ENCODE peak calls at places on chromosomes 4 and X, in four cellular contexts. O, R, X and F are unnamed samples.

GRCh38 chrX:53074987-53075386 is 7.2 kb upstream of the TSPYL2 start:
- DNase-seq in R (no peak), X (no peak), O (no peak), F (no peak)

GRCh38 chr4:121736735-121737351 is 28.1 kb downstream of the SMIM43 start:
- DNase-seq in X (peak; percentile 45), O (peak; percentile 49), R (no peak), F (peak; percentile 70)

GRCh38 chr4:34619531-34620109 is 1624.7 kb downstream of the ARAP2 start:
- DNase-seq in O (no peak), X (no peak), R (no peak), F (no peak)

GRCh38 chr4:61773655-61774245 is 573.6 kb downstream of the ADGRL3 start:
- DNase-seq in O (no peak), R (no peak), X (no peak), F (no peak)

GRCh38 chr4:100109921-100110320 is 80.3 kb downstream of the DDIT4L start:
- DNase-seq in R (no peak), X (no peak), O (no peak), F (no peak)

GRCh38 chrX:22135994-22136684 is 104.0 kb downstream of the PHEX start:
- DNase-seq in X (peak; percentile 44), R (no peak), O (peak; percentile 36), F (peak; percentile 60)

GRCh38 chr4:70183168-70183939 is 12.2 kb upstream of the ODAM start:
- DNase-seq in R (no peak), O (peak; percentile 0), X (peak; percentile 23), F (peak; percentile 48)

GRCh38 chrX:44489515-44489914 is 53.1 kb downstream of the FUNDC1 start:
- DNase-seq in R (no peak), X (no peak), O (no peak), F (no peak)

GRCh38 chr4:169612869-169613859 is 781 bp upstream of the NEK1 start:
- DNase-seq in X (peak; percentile 31), R (no peak), O (peak; percentile 44), F (peak; percentile 79)

GRCh38 chr4:81754169-81754568 is 282.5 kb upstream of the RASGEF1B start:
- DNase-seq in R (no peak), O (no peak), X (no peak), F (no peak)

GRCh38 chr4:26062221-26062620 is 148.2 kb downstream of the SMIM20 start:
- DNase-seq in R (no peak), X (no peak), O (no peak), F (peak; percentile 74)

GRCh38 chr4:40205259-40206198 is 8.7 kb downstream of the RHOH start:
- DNase-seq in O (no peak), X (peak; percentile 43), R (peak; percentile 96), F (no peak)

GRCh38 chr4:1305781-1306455 is 16.2 kb downstream of the MAEA start:
- DNase-seq in R (no peak), O (no peak), X (no peak), F (no peak)

GRCh38 chr4:3121110-3121509 is 46.6 kb downstream of the HTT start:
- DNase-seq in X (no peak), R (no peak), O (no peak), F (no peak)

GRCh38 chr4:150664935-150665334 is 83.0 kb downstream of the MAB21L2 start:
- DNase-seq in O (no peak), R (no peak), X (no peak), F (no peak)

GRCh38 chr4:150673793-150674192 is 91.8 kb downstream of the MAB21L2 start:
- DNase-seq in O (no peak), X (no peak), R (no peak), F (no peak)

GRCh38 chr4:150668824-150669223 is 86.9 kb downstream of the MAB21L2 start:
- DNase-seq in X (no peak), R (no peak), O (no peak), F (no peak)
- TF ChIP-seq ELK1 in X (no peak), R (no peak), O (no peak), F (no peak)

GRCh38 chr4:102501176-102501634 is at the start of gene NFKB1:
- DNase-seq in R (peak; percentile 55), X (no peak), O (no peak), F (peak; percentile 89)

GRCh38 chr4:102501635-102502382 is 650 bp downstream of the NFKB1 start:
- DNase-seq in O (no peak), R (peak; percentile 54), X (peak; percentile 65), F (peak; percentile 76)

GRCh38 chr4:102497986-102498385 is 3.2 kb upstream of the NFKB1 start:
- DNase-seq in R (no peak), X (no peak), O (no peak), F (no peak)

GRCh38 chr4:102503301-102503746 is 2.2 kb downstream of the NFKB1 start:
- DNase-seq in X (no peak), O (no peak), R (no peak), F (no peak)

GRCh38 chr4:102500371-102501175 is 586 bp upstream of the NFKB1 start:
- DNase-seq in O (no peak), R (no peak), X (peak; percentile 39), F (peak; percentile 61)
- TF ChIP-seq BHLHE40 in O (no peak), R (no peak), X (no peak), F (no peak)

GRCh38 chrX:24292358-24292757 is 21.5 kb downstream of the SUPT20HL2 start:
- DNase-seq in R (no peak), X (no peak), O (no peak), F (no peak)

GRCh38 chrX:24293412-24293811 is 20.5 kb downstream of the SUPT20HL2 start:
- DNase-seq in O (no peak), R (no peak), X (no peak), F (no peak)

GRCh38 chrX:24298191-24298590 is 15.7 kb downstream of the SUPT20HL2 start:
- DNase-seq in O (no peak), X (no peak), R (no peak), F (peak; percentile 4)

DNA sequence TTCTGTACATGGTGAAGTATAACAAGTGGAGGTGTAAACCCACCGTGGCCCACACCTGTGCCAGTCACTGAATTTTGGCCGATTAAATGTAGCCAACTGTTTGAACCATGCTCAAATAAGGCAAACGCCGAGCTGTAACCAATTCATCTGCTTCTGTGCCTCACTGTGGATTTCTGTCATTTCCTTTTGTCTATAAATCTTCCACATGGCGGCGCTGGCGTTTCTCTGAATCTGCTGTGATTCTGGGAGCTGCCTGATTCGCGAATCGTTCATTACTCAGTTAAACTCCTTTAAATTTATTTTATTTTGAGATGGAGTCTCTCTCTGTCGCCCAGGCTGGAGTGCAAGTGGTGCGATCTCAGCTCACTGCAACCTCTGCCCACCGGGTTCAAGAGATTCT is 19.2 kb downstream of the SUPT20HL2 start:
- DNase-seq in O (no peak), X (no peak), R (no peak), F (no peak)
- TF ChIP-seq ELK1 in O (no peak), X (no peak), R (no peak), F (no peak)

GRCh38 chr4:76606662-76607265 is 171.7 kb downstream of the SHROOM3 start:
- DNase-seq in O (no peak), R (no peak), X (no peak), F (no peak)

GRCh38 chr4:76605099-76605563 is 170.1 kb downstream of the SHROOM3 start:
- DNase-seq in O (no peak), X (no peak), R (no peak), F (peak; percentile 40)

GRCh38 chr4:76610751-76611150 is 175.7 kb downstream of the SHROOM3 start:
- DNase-seq in R (no peak), O (no peak), X (no peak), F (no peak)

GRCh38 chr4:76607846-76608245 is 172.8 kb downstream of the SHROOM3 start:
- DNase-seq in X (no peak), O (no peak), R (no peak), F (no peak)

DNA sequence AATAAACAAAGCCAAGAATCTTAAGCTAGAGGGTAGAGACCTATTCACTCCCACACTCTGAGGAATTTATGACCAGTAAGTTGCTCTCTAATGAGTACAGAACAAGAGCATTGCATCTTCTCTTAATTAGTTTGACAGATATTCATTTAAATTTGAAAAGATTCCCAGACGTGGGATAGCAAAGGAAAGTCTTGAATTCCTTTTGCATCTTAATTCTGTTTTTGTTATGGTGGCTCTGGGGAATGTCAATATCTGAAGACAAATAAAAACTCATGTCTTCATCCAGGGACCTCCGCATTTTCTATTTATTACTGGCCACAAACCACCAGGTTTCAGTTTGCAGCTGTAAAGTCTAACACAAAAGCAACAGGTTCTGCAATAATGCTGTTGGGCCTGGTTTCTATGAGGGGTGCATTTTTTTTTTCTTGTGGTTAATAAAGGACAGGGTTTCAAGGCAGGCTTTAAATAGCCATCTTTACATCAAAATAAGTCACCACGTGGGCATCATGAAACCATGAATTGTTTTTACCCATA is 172.3 kb downstream of the SHROOM3 start:
- DNase-seq in R (peak; percentile 62), O (no peak), X (no peak), F (peak; percentile 47)
- TF ChIP-seq BHLHE40 in R (no peak), O (no peak), X (no peak), F (no peak)

DNA sequence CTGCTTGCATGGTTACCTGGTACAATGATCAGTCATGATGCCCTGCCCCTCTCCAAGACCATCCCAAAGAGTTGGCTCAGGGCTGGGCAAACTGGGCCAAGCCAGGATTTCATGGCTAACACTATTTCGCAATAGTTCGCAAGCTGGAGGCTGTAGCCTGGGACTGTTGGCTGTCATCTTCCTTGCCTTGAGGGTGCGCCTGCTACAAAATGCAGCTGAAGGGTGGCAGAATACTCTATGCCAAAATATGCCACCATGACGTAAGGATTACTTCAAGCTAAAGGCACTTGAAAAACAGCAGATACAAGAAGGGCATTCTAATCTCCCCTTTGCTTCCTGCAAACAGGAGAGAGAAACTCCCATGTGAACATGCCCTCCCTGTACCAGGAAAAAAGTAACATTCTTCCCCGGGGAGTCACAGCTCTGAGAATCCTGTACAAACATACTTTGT is 21.0 kb downstream of the SAT1 start:
- DNase-seq in O (peak; percentile 70), R (no peak), X (no peak), F (peak; percentile 67)
- TF ChIP-seq ELK1 in O (no peak), R (no peak), X (no peak), F (no peak)

GRCh38 chr4:102640669-102641068 is 120.1 kb downstream of the MANBA start:
- DNase-seq in R (no peak), O (no peak), X (no peak), F (peak; percentile 72)
- TF ChIP-seq BHLHE40 in R (no peak), O (no peak), X (no peak), F (no peak)